ENCODE peak calls at places on chromosomes 2 and 18, in six cellular contexts. One of them, this sample, is unnamed.

GRCh38 chr2:61978522-61978921 is 73.0 kb downstream of the COMMD1 start:
- DNase-seq in mesendoderm: no peak
- DNase-seq in iris pigment epithelial cell: peak; percentile 61
- DNase-seq in activated CD4-positive, alpha-beta T cell treated with anti-CD3 and anti-CD28 coated beads, Interleukin-2, amount 50 U/mL, for 24 hours: no peak
- DNase-seq in IMR-90: no peak
- DNase-seq in activated naive CD4-positive, alpha-beta T cell treated with anti-CD3 and anti-CD28 coated beads for 36 hours: no peak
- DNase-seq in this sample: peak; percentile 78

GRCh38 chr2:129237966-129238725 is 741.3 kb upstream of the RAB6C start:
- DNase-seq in mesendoderm: no peak
- DNase-seq in iris pigment epithelial cell: peak; percentile 6
- DNase-seq in activated CD4-positive, alpha-beta T cell treated with anti-CD3 and anti-CD28 coated beads, Interleukin-2, amount 50 U/mL, for 24 hours: no peak
- DNase-seq in IMR-90: no peak
- DNase-seq in activated naive CD4-positive, alpha-beta T cell treated with anti-CD3 and anti-CD28 coated beads for 36 hours: no peak
- DNase-seq in this sample: no peak

GRCh38 chr2:128605421-128605820 is 286.8 kb upstream of the HS6ST1 start:
- DNase-seq in mesendoderm: no peak
- DNase-seq in iris pigment epithelial cell: no peak
- DNase-seq in activated CD4-positive, alpha-beta T cell treated with anti-CD3 and anti-CD28 coated beads, Interleukin-2, amount 50 U/mL, for 24 hours: no peak
- DNase-seq in IMR-90: no peak
- DNase-seq in activated naive CD4-positive, alpha-beta T cell treated with anti-CD3 and anti-CD28 coated beads for 36 hours: no peak
- DNase-seq in this sample: no peak

GRCh38 chr2:51165534-51166260 is 133.8 kb upstream of the NRXN1 start:
- DNase-seq in mesendoderm: peak; percentile 19
- DNase-seq in iris pigment epithelial cell: peak; percentile 41
- DNase-seq in activated CD4-positive, alpha-beta T cell treated with anti-CD3 and anti-CD28 coated beads, Interleukin-2, amount 50 U/mL, for 24 hours: no peak
- DNase-seq in IMR-90: peak; percentile 60
- DNase-seq in activated naive CD4-positive, alpha-beta T cell treated with anti-CD3 and anti-CD28 coated beads for 36 hours: no peak
- DNase-seq in this sample: peak; percentile 9

GRCh38 chr2:39381653-39382052 is 55.4 kb downstream of the MAP4K3 start:
- DNase-seq in mesendoderm: peak; percentile 72
- DNase-seq in iris pigment epithelial cell: no peak
- DNase-seq in activated CD4-positive, alpha-beta T cell treated with anti-CD3 and anti-CD28 coated beads, Interleukin-2, amount 50 U/mL, for 24 hours: no peak
- DNase-seq in IMR-90: no peak
- DNase-seq in activated naive CD4-positive, alpha-beta T cell treated with anti-CD3 and anti-CD28 coated beads for 36 hours: no peak
- DNase-seq in this sample: no peak

GRCh38 chr2:156517419-156517818 is 81.2 kb downstream of the GPD2 start:
- DNase-seq in mesendoderm: no peak
- DNase-seq in iris pigment epithelial cell: no peak
- DNase-seq in activated CD4-positive, alpha-beta T cell treated with anti-CD3 and anti-CD28 coated beads, Interleukin-2, amount 50 U/mL, for 24 hours: no peak
- DNase-seq in IMR-90: peak; percentile 23
- DNase-seq in activated naive CD4-positive, alpha-beta T cell treated with anti-CD3 and anti-CD28 coated beads for 36 hours: no peak
- DNase-seq in this sample: no peak

GRCh38 chr2:120684225-120684624 is 51.4 kb upstream of the GLI2 start:
- DNase-seq in mesendoderm: no peak
- DNase-seq in iris pigment epithelial cell: peak; percentile 45
- DNase-seq in activated CD4-positive, alpha-beta T cell treated with anti-CD3 and anti-CD28 coated beads, Interleukin-2, amount 50 U/mL, for 24 hours: no peak
- DNase-seq in IMR-90: peak; percentile 86
- DNase-seq in activated naive CD4-positive, alpha-beta T cell treated with anti-CD3 and anti-CD28 coated beads for 36 hours: no peak
- DNase-seq in this sample: no peak

GRCh38 chr18:67432806-67433205 is 83.7 kb downstream of the DSEL start:
- DNase-seq in mesendoderm: no peak
- DNase-seq in iris pigment epithelial cell: peak; percentile 7
- DNase-seq in activated CD4-positive, alpha-beta T cell treated with anti-CD3 and anti-CD28 coated beads, Interleukin-2, amount 50 U/mL, for 24 hours: no peak
- DNase-seq in IMR-90: peak; percentile 63
- DNase-seq in activated naive CD4-positive, alpha-beta T cell treated with anti-CD3 and anti-CD28 coated beads for 36 hours: no peak
- DNase-seq in this sample: no peak

GRCh38 chr2:213213186-213213585 is 61.8 kb upstream of the IKZF2 start:
- DNase-seq in mesendoderm: no peak
- DNase-seq in iris pigment epithelial cell: no peak
- DNase-seq in activated CD4-positive, alpha-beta T cell treated with anti-CD3 and anti-CD28 coated beads, Interleukin-2, amount 50 U/mL, for 24 hours: no peak
- DNase-seq in IMR-90: no peak
- DNase-seq in activated naive CD4-positive, alpha-beta T cell treated with anti-CD3 and anti-CD28 coated beads for 36 hours: no peak
- DNase-seq in this sample: no peak

GRCh38 chr2:7180641-7181370 is 263.6 kb downstream of the RNF144A start:
- DNase-seq in mesendoderm: peak; percentile 6
- DNase-seq in iris pigment epithelial cell: peak; percentile 47
- DNase-seq in activated CD4-positive, alpha-beta T cell treated with anti-CD3 and anti-CD28 coated beads, Interleukin-2, amount 50 U/mL, for 24 hours: no peak
- DNase-seq in IMR-90: no peak
- DNase-seq in activated naive CD4-positive, alpha-beta T cell treated with anti-CD3 and anti-CD28 coated beads for 36 hours: no peak
- DNase-seq in this sample: no peak

GRCh38 chr2:233446616-233447305 is 92.5 kb downstream of the DGKD start:
- DNase-seq in mesendoderm: no peak
- DNase-seq in iris pigment epithelial cell: no peak
- DNase-seq in activated CD4-positive, alpha-beta T cell treated with anti-CD3 and anti-CD28 coated beads, Interleukin-2, amount 50 U/mL, for 24 hours: no peak
- DNase-seq in IMR-90: no peak
- DNase-seq in activated naive CD4-positive, alpha-beta T cell treated with anti-CD3 and anti-CD28 coated beads for 36 hours: no peak
- DNase-seq in this sample: no peak

This sample was measured in NB4.